ENCODE peak calls at places on chromosomes 2 and 18, in four cellular contexts. M, Q, Z and S are unnamed samples.

GRCh38 chr2:16167471-16168426 is 227.4 kb downstream of the MYCN start:
- DNase-seq in M (no peak), Z (no peak), Q (no peak), S (no peak)

GRCh38 chr2:95275601-95276243 is 1.5 kb downstream of the PROM2 start:
- DNase-seq in Q (no peak), Z (no peak), M (no peak), S (peak; percentile 50)

GRCh38 chr2:238709961-238710360 is 137.9 kb upstream of the TWIST2 start:
- DNase-seq in M (no peak), Z (no peak), Q (no peak), S (no peak)

GRCh38 chr2:54590216-54590961 is 133.1 kb upstream of the EML6 start:
- DNase-seq in Q (no peak), Z (no peak), M (no peak), S (no peak)

GRCh38 chr2:174376967-174377366 is 18.6 kb upstream of the SCRN3 start:
- DNase-seq in M (no peak), Q (no peak), Z (no peak), S (no peak)

GRCh38 chr2:110211938-110212858 is at the start of gene MTLN:
- DNase-seq in M (peak; percentile 64), Z (peak; percentile 37), Q (peak; percentile 28), S (peak; percentile 69)

GRCh38 chr2:20421988-20422678 is 24.7 kb upstream of the RHOB start:
- DNase-seq in Q (no peak), M (no peak), Z (no peak), S (peak; percentile 98)

GRCh38 chr2:146978891-146979555 is 865.8 kb upstream of the ACVR2A start:
- DNase-seq in Z (no peak), M (no peak), Q (no peak), S (no peak)

GRCh38 chr18:22113144-22113813 is 56.1 kb upstream of the GATA6 start:
- DNase-seq in M (no peak), Z (peak; percentile 21), Q (no peak), S (peak; percentile 69)

GRCh38 chr18:12046751-12047335 is 46.8 kb upstream of the ANKRD62 start:
- DNase-seq in Q (no peak), Z (no peak), M (no peak), S (no peak)

GRCh38 chr2:28993211-28993960 is 12.3 kb downstream of the TOGARAM2 start:
- DNase-seq in M (no peak), Q (no peak), Z (no peak), S (peak; percentile 57)

GRCh38 chr2:119148082-119148715 is 10.4 kb downstream of the C1QL2 start:
- DNase-seq in Z (no peak), Q (no peak), M (no peak), S (no peak)

GRCh38 chr2:231319867-231320266 is 75.6 kb upstream of the B3GNT7 start:
- DNase-seq in Q (no peak), M (no peak), Z (no peak), S (no peak)

GRCh38 chr2:121501070-121501469 is 29.6 kb upstream of the RNU4ATAC start:
- DNase-seq in Z (no peak), M (no peak), Q (peak; percentile 17), S (no peak)

GRCh38 chr2:21930224-21930623 is 806.5 kb downstream of the TDRD15 start:
- DNase-seq in M (no peak), Z (no peak), Q (no peak), S (no peak)

GRCh38 chr2:189791338-189792042 is 7.2 kb downstream of the PMS1 start:
- DNase-seq in Z (no peak), Q (no peak), M (no peak), S (no peak)

GRCh38 chr2:26721267-26722032 is 28.9 kb downstream of the KCNK3 start:
- DNase-seq in Q (no peak), Z (peak; percentile 70), M (peak; percentile 80), S (peak; percentile 84)

GRCh38 chr2:69549421-69549820 is 94.1 kb downstream of the AAK1 start:
- DNase-seq in M (no peak), Q (no peak), Z (no peak), S (no peak)

GRCh38 chr2:8088810-8089209 is 593.0 kb upstream of the ID2 start:
- DNase-seq in Q (no peak), M (no peak), Z (no peak), S (no peak)

GRCh38 chr2:44233450-44234128 is 41.7 kb upstream of the SLC3A1 start:
- DNase-seq in M (peak; percentile 81), Z (peak; percentile 79), Q (no peak), S (no peak)

GRCh38 chr2:28510184-28510583 is 14.3 kb downstream of the PLB1 start:
- DNase-seq in Q (no peak), M (no peak), Z (no peak), S (peak; percentile 81)

GRCh38 chr2:106192752-106193490 is 1.2 kb downstream of the UXS1 start:
- DNase-seq in Q (peak; percentile 47), Z (peak; percentile 43), M (peak; percentile 41), S (no peak)

GRCh38 chr2:233699424-233700027 is 6.8 kb downstream of the UGT1A6 start:
- DNase-seq in Z (no peak), Q (no peak), M (no peak), S (no peak)

GRCh38 chr2:219253753-219254589 is at the start of gene TUBA4A:
- DNase-seq in Q (no peak), Z (peak; percentile 58), M (peak; percentile 83), S (peak; percentile 94)

GRCh38 chr2:238895901-238896600 is 48.2 kb downstream of the TWIST2 start:
- DNase-seq in Z (peak; percentile 29), M (no peak), Q (no peak), S (peak; percentile 31)

GRCh38 chr18:48859311-48860275 is 91.2 kb downstream of the SMAD7 start:
- DNase-seq in Z (no peak), M (no peak), Q (no peak), S (no peak)

GRCh38 chr18:79525556-79526467 is 130.1 kb downstream of the NFATC1 start:
- DNase-seq in Z (no peak), M (no peak), Q (no peak), S (peak; percentile 71)

GRCh38 chr18:62460851-62461300 is 61.9 kb upstream of the ZCCHC2 start:
- DNase-seq in Q (no peak), M (no peak), Z (peak; percentile 99), S (no peak)

GRCh38 chr2:206988884-206989283 is 49.6 kb downstream of the CPO start:
- DNase-seq in M (no peak), Q (no peak), Z (no peak), S (no peak)

GRCh38 chr18:31176531-31176930 is 13.9 kb upstream of the DSC1 start:
- DNase-seq in Z (no peak), M (no peak), Q (no peak), S (no peak)

GRCh38 chr2:54461251-54461650 is 5.1 kb downstream of the SPTBN1 start:
- DNase-seq in Z (no peak), Q (no peak), M (no peak), S (no peak)

GRCh38 chr2:148553332-148553887 is 91.1 kb upstream of the EPC2 start:
- DNase-seq in Q (no peak), M (no peak), Z (no peak), S (no peak)

GRCh38 chr2:129080715-129081472 is 762.2 kb upstream of the HS6ST1 start:
- DNase-seq in Q (no peak), Z (no peak), M (no peak), S (no peak)

GRCh38 chr2:208256192-208256782 is 1.4 kb upstream of the IDH1 start:
- DNase-seq in Z (peak; percentile 66), M (no peak), Q (no peak), S (no peak)

GRCh38 chr18:3360211-3360610 is 89.8 kb upstream of the TGIF1 start:
- DNase-seq in Q (no peak), M (no peak), Z (peak; percentile 49), S (no peak)

GRCh38 chr2:146806295-146807005 is 1038.4 kb upstream of the ACVR2A start:
- DNase-seq in Z (no peak), M (no peak), Q (no peak), S (no peak)

GRCh38 chr2:197558393-197558792 is 42.5 kb downstream of the MOB4 start:
- DNase-seq in M (no peak), Z (no peak), Q (no peak), S (no peak)
- H3K27ac ChIP-seq in M (no peak overlapping the region), Z (no peak overlapping the region), Q (no peak overlapping the region), S (no peak overlapping the region)

GRCh38 chr2:10390369-10390801 is 57.7 kb downstream of the ODC1 start:
- DNase-seq in Q (no peak), Z (no peak), M (no peak), S (no peak)
- H3K4me1 ChIP-seq in Q (no peaks in the 10 kb centered on the region), Z (peaks cover 35% of the 10 kb centered on the region), M (peaks cover 75% of the 10 kb centered on the region), S (peaks cover 38% of the 10 kb centered on the region)

DNA sequence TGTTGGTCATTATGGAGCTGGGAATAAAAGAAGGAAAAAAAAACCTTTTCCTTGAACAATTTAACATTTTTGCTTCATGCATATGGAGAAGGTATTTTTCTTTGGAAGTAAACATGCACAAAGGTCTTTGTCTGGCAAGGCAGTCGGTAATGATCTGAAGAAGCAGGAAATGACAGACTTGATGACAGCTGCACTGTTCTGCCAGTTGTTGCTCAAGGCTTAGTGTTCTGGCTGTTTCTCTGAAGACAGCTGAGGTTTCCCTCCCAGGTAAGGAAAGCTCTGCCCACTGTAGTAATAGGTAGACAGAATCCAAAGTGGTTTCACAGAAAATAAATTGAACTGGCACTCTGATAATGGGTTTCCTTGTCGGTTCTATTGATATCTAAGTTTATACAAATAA is 308.4 kb upstream of the GCFC2 start:
- DNase-seq in Z (no peak), M (no peak), Q (no peak), S (no peak)
- TF ChIP-seq EP300 in Z (no peak), M (no peak), Q (no peak), S (no peak)

GRCh38 chr2:160425394-160425793 is 68.2 kb downstream of the RBMS1 start:
- DNase-seq in Q (no peak), Z (no peak), M (no peak), S (no peak)
- H3K27ac ChIP-seq in Q (no peak overlapping the region), Z (no peak overlapping the region), M (no peak overlapping the region), S (peak overlapping the region; percentile 2)

GRCh38 chr2:67457699-67458098 is 60.6 kb downstream of the ETAA1 start:
- DNase-seq in Z (no peak), M (no peak), Q (no peak), S (no peak)

GRCh38 chr2:67463810-67464209 is 66.7 kb downstream of the ETAA1 start:
- DNase-seq in Q (no peak), Z (no peak), M (no peak), S (no peak)

GRCh38 chr2:67462741-67463496 is 65.8 kb downstream of the ETAA1 start:
- DNase-seq in M (no peak), Z (no peak), Q (no peak), S (no peak)

GRCh38 chr2:67456441-67456840 is 59.3 kb downstream of the ETAA1 start:
- DNase-seq in M (no peak), Z (no peak), Q (no peak), S (no peak)

GRCh38 chr2:67459761-67460160 is 62.6 kb downstream of the ETAA1 start:
- DNase-seq in Q (no peak), M (no peak), Z (no peak), S (no peak)
- H3K4me1 ChIP-seq in Q (no peaks in the 10 kb centered on the region), M (peaks cover 5% of the 10 kb centered on the region), Z (peaks cover 8% of the 10 kb centered on the region), S (peaks cover 16% of the 10 kb centered on the region)